ENCODE peak calls at places on chromosomes 2 and 18, in ten cellular contexts. S is GM23338, T is heart left ventricle, W is astrocyte of the cerebellum, V is cardiac muscle cell, F is RWPE1, C is nephron progenitor cell, P is WTC11, B is choroid plexus epithelial cell, A is uterus. I is an unnamed sample.

GRCh38 chr18:10928971-10929373 is 220.4 kb downstream of the PIEZO2 start:
- DNase-seq in S (no peak), T (no peak), W (peak), V (no peak), F (no peak), C (no peak), P (no peak), B (peak), A (no peak), I (peak)

GRCh38 chr2:148704247-148704646 is 59.7 kb downstream of the EPC2 start:
- DNase-seq in S (no peak), T (no peak), W (no peak), V (no peak), F (no peak), C (no peak), P (no peak), B (no peak), A (no peak), I (no peak)

GRCh38 chr2:101305044-101305443 is 3.5 kb downstream of the RNF149 start:
- DNase-seq in S (no peak), T (no peak), W (no peak), V (no peak), F (no peak), C (no peak), P (no peak), B (no peak), A (no peak), I (no peak)

GRCh38 chr2:75010571-75010970 is 52.1 kb downstream of the POLE4 start:
- DNase-seq in S (no peak), T (no peak), W (no peak), V (no peak), F (no peak), C (no peak), P (no peak), B (no peak), A (no peak), I (no peak)

GRCh38 chr2:69306897-69307695 is 79.9 kb downstream of the GFPT1 start:
- DNase-seq in S (peak), T (peak), W (peak), V (peak), F (peak), C (peak), P (peak), B (peak), A (peak), I (peak)

GRCh38 chr2:60096556-60096955 is 456.9 kb downstream of the BCL11A start:
- DNase-seq in S (no peak), T (no peak), W (no peak), V (no peak), F (no peak), C (no peak), P (no peak), B (no peak), A (no peak), I (no peak)

GRCh38 chr2:157415632-157416101 is 28.2 kb downstream of the CYTIP start:
- DNase-seq in S (no peak), T (peak), W (no peak), V (no peak), F (no peak), C (no peak), P (no peak), B (no peak), A (no peak), I (no peak)

GRCh38 chr2:148455791-148456190 is 188.8 kb upstream of the EPC2 start:
- DNase-seq in S (no peak), T (no peak), W (no peak), V (no peak), F (no peak), C (no peak), P (no peak), B (no peak), A (no peak), I (no peak)

GRCh38 chr2:65514555-65515195 is 82.3 kb upstream of the SPRED2 start:
- DNase-seq in S (no peak), T (no peak), W (no peak), V (no peak), F (no peak), C (no peak), P (no peak), B (peak), A (no peak), I (no peak)

GRCh38 chr2:156649596-156649995 is 213.4 kb downstream of the GPD2 start:
- DNase-seq in S (no peak), T (no peak), W (peak), V (peak), F (no peak), C (no peak), P (no peak), B (no peak), A (no peak), I (no peak)

GRCh38 chr18:50790956-50791355 is 28.9 kb downstream of the MRO start:
- DNase-seq in S (no peak), T (no peak), W (no peak), V (no peak), F (no peak), C (no peak), P (no peak), B (no peak), A (no peak), I (no peak)

GRCh38 chr2:220756653-220757052 is 815.5 kb downstream of the EPHA4 start:
- DNase-seq in S (peak), T (no peak), W (no peak), V (no peak), F (no peak), C (no peak), P (no peak), B (no peak), A (no peak), I (no peak)

GRCh38 chr2:114789989-114790388 is 347.5 kb downstream of the DPP10 start:
- DNase-seq in S (no peak), T (no peak), W (no peak), V (no peak), F (no peak), C (no peak), P (no peak), B (no peak), A (no peak), I (no peak)

GRCh38 chr2:96551605-96552283 is 15.2 kb downstream of the ARID5A start:
- DNase-seq in S (no peak), T (no peak), W (no peak), V (no peak), F (no peak), C (no peak), P (no peak), B (no peak), A (no peak), I (no peak)

GRCh38 chr2:85504434-85505261 is 34.3 kb upstream of the MAT2A start:
- DNase-seq in S (no peak), T (no peak), W (peak), V (no peak), F (peak), C (no peak), P (no peak), B (peak), A (peak), I (no peak)

GRCh38 chr18:12991839-12992216 is 666 bp downstream of the CEP192 start:
- DNase-seq in S (no peak), T (no peak), W (no peak), V (no peak), F (no peak), C (no peak), P (no peak), B (peak), A (no peak), I (no peak)

GRCh38 chr2:136785215-136785614 is 19.9 kb downstream of the THSD7B start:
- DNase-seq in S (no peak), T (no peak), W (no peak), V (no peak), F (no peak), C (no peak), P (no peak), B (no peak), A (no peak), I (no peak)

GRCh38 chr2:241182531-241183133 is 5.8 kb upstream of the ANO7 start:
- DNase-seq in S (no peak), T (no peak), W (no peak), V (no peak), F (no peak), C (no peak), P (no peak), B (no peak), A (no peak), I (no peak)

GRCh38 chr2:217717541-217717940 is 285.3 kb downstream of the TNS1 start:
- DNase-seq in S (no peak), T (no peak), W (no peak), V (no peak), F (no peak), C (no peak), P (no peak), B (no peak), A (no peak), I (no peak)

GRCh38 chr2:118065927-118066326 is 22.3 kb upstream of the INSIG2 start:
- DNase-seq in S (no peak), T (no peak), W (no peak), V (no peak), F (peak), C (no peak), P (no peak), B (no peak), A (no peak), I (no peak)

GRCh38 chr2:98445167-98445522 is 487 bp downstream of the INPP4A start:
- DNase-seq in S (no peak), T (no peak), W (no peak), V (no peak), F (peak), C (no peak), P (no peak), B (no peak), A (no peak), I (no peak)

GRCh38 chr2:54775710-54776109 is 52.2 kb downstream of the EML6 start:
- DNase-seq in S (no peak), T (no peak), W (no peak), V (no peak), F (no peak), C (no peak), P (no peak), B (peak), A (no peak), I (no peak)

GRCh38 chr2:88657131-88657530 is 29.9 kb upstream of the EIF2AK3 start:
- DNase-seq in S (no peak), T (no peak), W (no peak), V (no peak), F (no peak), C (no peak), P (no peak), B (peak), A (no peak), I (no peak)

GRCh38 chr2:207239222-207239674 is 73.5 kb upstream of the KLF7 start:
- DNase-seq in S (no peak), T (peak), W (peak), V (no peak), F (peak), C (no peak), P (no peak), B (peak), A (peak), I (no peak)

GRCh38 chr2:157291018-157291417 is 33.5 kb downstream of the GALNT5 start:
- DNase-seq in S (no peak), T (no peak), W (no peak), V (no peak), F (no peak), C (no peak), P (no peak), B (no peak), A (no peak), I (no peak)

GRCh38 chr2:68811364-68811763 is 59.8 kb downstream of the BMP10 start:
- DNase-seq in S (no peak), T (peak), W (no peak), V (no peak), F (no peak), C (no peak), P (no peak), B (no peak), A (peak), I (no peak)

GRCh38 chr2:31231571-31232287 is 2.2 kb upstream of the EHD3 start:
- DNase-seq in S (no peak), T (peak), W (no peak), V (peak), F (no peak), C (no peak), P (no peak), B (no peak), A (no peak), I (no peak)

GRCh38 chr2:197926673-197927072 is 122.3 kb downstream of the PLCL1 start:
- DNase-seq in S (no peak), T (no peak), W (no peak), V (no peak), F (no peak), C (no peak), P (no peak), B (no peak), A (no peak), I (no peak)

GRCh38 chr2:164839914-164840457 is 1.6 kb downstream of the COBLL1 start:
- DNase-seq in S (no peak), T (no peak), W (peak), V (no peak), F (peak), C (no peak), P (no peak), B (peak), A (no peak), I (no peak)

GRCh38 chr18:57835904-57836303 is 32.8 kb upstream of the ATP8B1 start:
- DNase-seq in S (no peak), T (no peak), W (no peak), V (no peak), F (no peak), C (no peak), P (no peak), B (no peak), A (no peak), I (no peak)

GRCh38 chr2:1854747-1855146 is 110.4 kb upstream of the PXDN start:
- DNase-seq in S (peak), T (no peak), W (peak), V (peak), F (peak), C (peak), P (peak), B (peak), A (no peak), I (no peak)

GRCh38 chr18:427005-427404 is 73.5 kb downstream of the COLEC12 start:
- DNase-seq in S (no peak), T (no peak), W (no peak), V (no peak), F (no peak), C (no peak), P (no peak), B (peak), A (peak), I (no peak)

GRCh38 chr2:13002536-13002935 is 285.8 kb downstream of the TRIB2 start:
- DNase-seq in S (no peak), T (no peak), W (no peak), V (no peak), F (no peak), C (no peak), P (no peak), B (no peak), A (no peak), I (no peak)

GRCh38 chr2:24613154-24613814 is 122.2 kb downstream of the NCOA1 start:
- DNase-seq in S (peak), T (no peak), W (no peak), V (peak), F (no peak), C (no peak), P (peak), B (peak), A (no peak), I (peak)
- TF ChIP-seq CTCF in S (peak), T (no peak), W (peak), V (peak), F (no peak), C (no peak), P (peak), B (peak), A (no peak), I (peak)

GRCh38 chr2:199596549-199596948 is 138.8 kb upstream of the SATB2 start:
- DNase-seq in S (peak), T (no peak), W (no peak), V (no peak), F (peak), C (no peak), P (peak), B (peak), A (no peak), I (no peak)
- TF ChIP-seq CTCF in S (peak), T (no peak), W (peak), V (peak), F (no peak), C (peak), P (peak), B (peak), A (no peak), I (peak)

DNA sequence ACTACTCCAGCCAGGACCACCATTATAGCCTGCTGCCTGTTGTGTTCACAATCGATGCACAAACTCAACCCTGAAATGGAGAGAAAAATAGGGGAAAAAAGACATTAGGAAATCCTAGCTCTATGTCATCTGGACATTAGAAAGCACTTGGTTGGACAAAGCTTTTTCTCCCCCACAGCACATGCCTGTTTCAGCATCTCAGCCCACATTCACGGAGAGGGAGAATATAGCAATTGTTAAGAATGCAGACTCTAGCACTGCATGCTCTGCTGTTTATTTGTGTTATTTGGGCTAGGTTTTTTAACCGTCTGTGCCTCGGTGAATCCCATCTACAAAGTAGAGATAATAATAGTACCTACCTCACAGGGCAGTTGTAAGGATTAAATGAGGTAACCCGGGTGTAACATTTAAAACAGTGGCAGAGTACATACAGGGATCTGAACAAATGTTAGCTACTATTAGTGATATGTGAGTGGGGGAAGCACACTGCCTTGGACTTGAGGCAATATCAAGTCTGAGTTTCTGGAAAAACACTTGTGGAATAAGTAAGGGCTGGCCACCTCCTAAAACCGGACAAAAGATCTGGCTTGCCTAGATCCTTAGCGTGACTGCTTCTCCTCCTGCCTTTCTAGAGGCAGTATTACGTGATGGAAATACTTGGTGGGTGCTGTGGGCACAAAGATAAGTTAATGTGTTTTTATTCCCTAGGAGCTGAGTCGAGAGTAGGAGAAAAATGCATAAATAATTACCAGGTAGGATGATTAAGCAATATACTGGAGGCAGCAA is 1.1 kb upstream of the PPP1CB start:
- DNase-seq in S (no peak), T (no peak), W (no peak), V (peak), F (no peak), C (no peak), P (no peak), B (peak), A (peak), I (no peak)
- TF ChIP-seq CTCF in S (no peak), T (no peak), W (no peak), V (no peak), F (no peak), C (no peak), P (no peak), B (peak), A (peak), I (no peak)

GRCh38 chr2:143617803-143618415 is 488.7 kb downstream of the ARHGAP15 start:
- DNase-seq in S (no peak), T (no peak), W (no peak), V (no peak), F (no peak), C (no peak), P (no peak), B (no peak), A (no peak), I (no peak)

GRCh38 chr2:143623270-143623669 is 494.1 kb downstream of the ARHGAP15 start:
- DNase-seq in S (no peak), T (no peak), W (no peak), V (no peak), F (no peak), C (no peak), P (no peak), B (peak), A (no peak), I (no peak)
- TF ChIP-seq CTCF in S (no peak), T (no peak), W (peak), V (no peak), F (no peak), C (no peak), P (no peak), B (no peak), A (no peak), I (no peak)

DNA sequence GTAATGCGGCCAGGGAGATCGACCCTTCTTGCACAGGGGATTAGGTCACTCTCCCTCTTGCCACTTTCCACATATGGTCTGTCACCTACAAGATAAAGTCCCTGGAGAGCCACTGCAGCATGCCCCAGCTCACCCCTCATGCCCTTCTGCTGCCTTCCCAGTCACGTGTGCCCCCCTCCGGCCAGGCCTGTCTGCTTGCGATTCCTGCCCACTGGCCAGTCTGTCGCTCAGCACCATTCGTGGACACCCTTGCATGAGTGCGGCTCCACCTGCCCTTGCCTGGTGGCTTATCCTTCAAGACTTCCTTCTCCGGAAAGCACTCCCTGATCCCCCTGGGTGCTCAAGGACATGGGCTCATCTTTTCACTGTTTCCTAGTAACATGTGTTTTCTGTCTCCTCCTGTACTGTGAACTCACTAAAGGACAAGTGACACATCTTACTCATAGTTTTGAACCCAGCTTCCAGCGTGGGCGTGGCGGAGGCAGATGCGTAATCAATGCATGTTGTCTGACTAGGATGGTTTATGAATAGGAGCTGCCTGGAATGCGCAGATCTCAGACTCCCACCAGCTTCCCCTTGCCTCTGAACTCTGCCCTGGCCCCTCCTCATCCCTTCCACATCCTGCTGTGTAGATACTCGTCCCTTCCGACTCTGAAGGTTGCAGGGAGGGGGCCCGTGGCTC is 7.8 kb upstream of the NT5DC4 start:
- DNase-seq in S (no peak), T (no peak), W (no peak), V (no peak), F (no peak), C (no peak), P (no peak), B (peak), A (no peak), I (no peak)
- TF ChIP-seq CTCF in S (no peak), T (no peak), W (no peak), V (no peak), F (no peak), C (no peak), P (no peak), B (no peak), A (no peak), I (no peak)

I was measured in GM12864.